ENCODE peak calls at places on chromosome 18, in four cellular contexts. F is K562, U is SK-N-SH, I is IMR-90. Q is an unnamed sample.

GRCh38 chr18:77208969-77209368 is 40.7 kb upstream of the GALR1 start:
- DNase-seq in F (no peak), U (no peak), I (peak; percentile 65), Q (no peak)

GRCh38 chr18:3008546-3008945 is 4.4 kb downstream of the LPIN2 start:
- DNase-seq in F (no peak), U (no peak), I (peak; percentile 95), Q (no peak)

GRCh38 chr18:76905821-76906220 is 83.5 kb downstream of the ZNF236 start:
- DNase-seq in F (no peak), U (no peak), I (no peak), Q (no peak)

GRCh38 chr18:45874501-45875184 is 49.2 kb downstream of the SIGLEC15 start:
- DNase-seq in F (no peak), U (no peak), I (peak; percentile 24), Q (no peak)

GRCh38 chr18:4960578-4960977 is 236.5 kb downstream of the AKAIN1 start:
- DNase-seq in F (no peak), U (no peak), I (no peak), Q (no peak)

GRCh38 chr18:64693756-64694155 is 544.9 kb upstream of the LINC00305 start:
- DNase-seq in F (no peak), U (no peak), I (no peak), Q (no peak)

GRCh38 chr18:27250471-27250870 is 65.4 kb upstream of the CHST9 start:
- DNase-seq in F (no peak), U (no peak), I (no peak), Q (no peak)

GRCh38 chr18:9643549-9643948 is 29.2 kb upstream of the PPP4R1 start:
- DNase-seq in F (no peak), U (no peak), I (peak; percentile 97), Q (peak; percentile 92)

GRCh38 chr18:12336887-12337286 is 28.8 kb downstream of the TUBB6 start:
- DNase-seq in F (no peak), U (no peak), I (peak; percentile 67), Q (no peak)

GRCh38 chr18:9949861-9950260 is 36.0 kb downstream of the VAPA start:
- DNase-seq in F (no peak), U (no peak), I (no peak), Q (peak; percentile 29)

GRCh38 chr18:60391571-60392226 is 19.1 kb upstream of the MC4R start:
- DNase-seq in F (no peak), U (no peak), I (no peak), Q (no peak)

GRCh38 chr18:59623456-59624383 is 73.5 kb downstream of the CCBE1 start:
- DNase-seq in F (no peak), U (no peak), I (peak; percentile 63), Q (no peak)

GRCh38 chr18:40882468-40882867 is 1072.6 kb upstream of the PIK3C3 start:
- DNase-seq in F (no peak), U (no peak), I (no peak), Q (no peak)

GRCh38 chr18:5431836-5432575 is 111.8 kb downstream of the EPB41L3 start:
- DNase-seq in F (no peak), U (no peak), I (no peak), Q (no peak)

GRCh38 chr18:634551-635045 is 22.9 kb upstream of the TYMS start:
- DNase-seq in F (no peak), U (no peak), I (no peak), Q (no peak)

GRCh38 chr18:75275226-75275625 is 64.6 kb downstream of the TSHZ1 start:
- DNase-seq in F (no peak), U (no peak), I (no peak), Q (no peak)

GRCh38 chr18:76405761-76406356 is 89.2 kb downstream of the ZNF516 start:
- DNase-seq in F (peak; percentile 37), U (peak; percentile 63), I (peak; percentile 30), Q (peak; percentile 43)

GRCh38 chr18:45687617-45688016 is 36.4 kb upstream of the SLC14A1 start:
- DNase-seq in F (peak; percentile 48), U (no peak), I (no peak), Q (no peak)

DNA sequence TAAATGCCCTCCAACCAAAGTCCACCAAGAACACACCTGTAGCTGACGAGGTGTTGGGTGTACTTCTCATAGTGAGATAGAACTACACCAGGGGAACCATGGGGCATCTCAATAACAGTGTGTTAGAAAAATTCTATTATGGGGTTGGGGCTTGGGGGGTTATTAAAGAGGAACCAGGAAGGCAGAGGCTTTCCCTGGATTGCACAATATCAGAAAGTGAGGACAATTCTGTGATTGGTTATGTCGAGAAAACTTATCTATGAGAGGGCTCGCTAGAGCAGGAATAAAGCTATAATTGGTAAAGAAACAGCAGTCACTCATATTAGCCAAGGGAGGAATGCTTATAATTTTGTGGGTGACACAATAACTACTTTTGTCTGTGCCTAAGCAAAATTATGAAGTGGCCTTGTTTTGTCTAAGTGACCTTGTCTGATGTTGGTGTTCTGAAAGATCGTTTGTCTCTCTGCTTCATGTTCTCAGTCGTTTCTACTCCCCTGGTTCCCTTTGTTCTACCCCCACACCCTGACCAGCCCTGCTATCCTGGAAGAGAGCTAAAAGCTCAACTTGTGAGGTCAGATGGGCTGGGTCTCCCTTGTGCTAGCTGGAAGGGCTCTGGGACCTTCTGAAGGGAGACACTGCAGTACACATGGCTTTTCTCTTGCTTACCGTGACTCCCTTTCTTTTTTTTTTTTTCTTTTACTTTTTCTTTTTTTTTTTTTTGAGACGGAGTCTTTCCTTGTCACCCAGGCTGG is 21.6 kb upstream of the INO80C start:
- DNase-seq in F (no peak), U (no peak), I (no peak), Q (no peak)
- H3K9me3 ChIP-seq in F (no peaks in the 10 kb centered on the region), U (no peaks in the 10 kb centered on the region), I (no peaks in the 10 kb centered on the region), Q (no peaks in the 10 kb centered on the region)

DNA sequence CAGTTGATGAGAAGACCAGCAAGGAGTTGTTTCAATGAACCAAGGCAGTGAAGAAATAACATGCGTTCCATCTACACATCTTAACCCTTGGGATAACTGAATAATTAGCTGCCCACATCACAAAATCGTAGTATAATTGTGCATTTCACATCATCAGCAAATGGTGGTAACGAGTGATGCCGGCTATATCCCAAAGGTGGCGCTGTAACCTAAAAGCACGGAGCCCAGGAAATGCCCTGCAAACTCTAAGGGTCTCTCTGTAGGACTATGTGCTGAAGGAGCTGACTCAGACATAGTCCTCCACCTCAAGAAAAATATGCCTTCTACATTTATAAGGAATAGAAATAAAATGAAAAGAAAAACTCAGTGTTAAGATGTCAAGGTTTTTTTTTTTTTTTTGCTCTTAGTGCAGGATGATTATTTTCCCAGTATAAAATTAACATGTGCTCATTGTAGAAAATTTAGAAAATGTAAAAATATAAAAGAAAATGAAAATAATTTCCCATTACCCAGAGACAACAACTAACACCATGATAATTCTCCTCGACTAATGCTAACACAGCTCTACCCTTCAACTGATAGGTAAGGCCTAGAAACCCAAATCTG is 23.1 kb upstream of the DSG3 start:
- DNase-seq in F (peak; percentile 23), U (peak; percentile 16), I (peak; percentile 20), Q (peak; percentile 4)
- TF ChIP-seq SMC3 in F (peak; percentile 73), U (peak; percentile 17), I (no peak), Q (peak; percentile 71)

GRCh38 chr18:35246831-35247230 is 6.0 kb downstream of the ZNF397 start:
- DNase-seq in F (no peak), U (no peak), I (no peak), Q (no peak)

GRCh38 chr18:35247412-35248249 is 6.8 kb downstream of the ZNF397 start:
- DNase-seq in F (no peak), U (no peak), I (no peak), Q (no peak)

GRCh38 chr18:35244671-35245070 is 3.8 kb downstream of the ZNF397 start:
- DNase-seq in F (no peak), U (no peak), I (no peak), Q (no peak)

GRCh38 chr18:35245719-35246317 is 5.0 kb downstream of the ZNF397 start:
- DNase-seq in F (no peak), U (no peak), I (no peak), Q (no peak)

DNA sequence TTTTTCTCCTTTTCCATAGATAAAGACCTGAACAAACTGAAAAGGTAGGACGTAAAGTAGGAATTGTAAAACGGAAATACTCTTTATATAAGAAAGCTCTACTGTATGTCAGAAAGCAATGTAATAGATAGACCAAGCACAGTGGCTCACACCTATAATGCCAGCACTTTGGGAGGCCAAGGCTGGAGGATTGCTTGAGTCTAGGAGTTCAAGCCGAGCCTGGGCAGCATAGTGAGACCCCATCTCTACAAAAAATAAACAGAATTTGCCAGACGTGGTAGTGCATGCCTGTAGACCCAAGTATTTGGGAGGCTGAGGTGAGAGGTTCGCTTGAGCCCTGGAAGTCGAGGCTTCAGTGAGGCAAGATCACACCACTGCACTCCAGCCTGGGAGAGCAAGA is 7.6 kb downstream of the ZNF397 start:
- DNase-seq in F (no peak), U (no peak), I (no peak), Q (no peak)
- H3K9me3 ChIP-seq in F (peaks cover 9% of the 10 kb centered on the region), U (no peaks in the 10 kb centered on the region), I (peaks cover 52% of the 10 kb centered on the region), Q (peaks cover 93% of the 10 kb centered on the region)

GRCh38 chr18:36476433-36476832 is 178.9 kb downstream of the FHOD3 start:
- DNase-seq in F (no peak), U (no peak), I (no peak), Q (no peak)
- TF ChIP-seq SMC3 in F (no peak), U (no peak), I (no peak), Q (no peak)

GRCh38 chr18:35592298-35592697 is 10.8 kb downstream of the GALNT1 start:
- DNase-seq in F (no peak), U (no peak), I (no peak), Q (no peak)

GRCh38 chr18:35585608-35586007 is 4.1 kb downstream of the GALNT1 start:
- DNase-seq in F (no peak), U (no peak), I (no peak), Q (no peak)

GRCh38 chr18:35588995-35589394 is 7.5 kb downstream of the GALNT1 start:
- DNase-seq in F (no peak), U (no peak), I (no peak), Q (no peak)

GRCh38 chr18:35590935-35591334 is 9.4 kb downstream of the GALNT1 start:
- DNase-seq in F (no peak), U (no peak), I (peak; percentile 60), Q (no peak)

GRCh38 chr18:35588122-35588521 is 6.6 kb downstream of the GALNT1 start:
- DNase-seq in F (no peak), U (no peak), I (no peak), Q (no peak)
- H3K9me3 ChIP-seq in F (peaks cover 6% of the 10 kb centered on the region), U (no peaks in the 10 kb centered on the region), I (peaks cover 3% of the 10 kb centered on the region), Q (peaks cover 36% of the 10 kb centered on the region)

DNA sequence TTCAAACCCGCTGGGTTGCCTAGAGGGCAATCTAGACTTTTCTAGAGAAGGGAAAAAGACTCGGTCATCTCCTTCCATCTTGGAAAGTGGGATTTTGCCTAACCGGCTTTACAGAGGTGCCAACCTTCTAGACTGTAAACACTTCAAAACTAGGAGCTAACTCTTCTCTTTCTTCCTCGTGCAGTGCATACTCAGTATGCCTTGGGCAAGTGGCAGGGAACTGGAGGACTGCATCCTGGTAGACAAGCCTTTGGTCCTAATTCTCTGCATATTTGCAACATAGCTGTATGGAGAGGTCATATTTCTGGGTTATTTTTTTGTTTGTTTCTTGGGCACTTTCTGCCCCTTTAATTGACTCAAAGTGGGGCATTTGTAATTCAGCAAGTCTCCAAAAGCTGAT is 6.0 kb upstream of the GATA6 start:
- DNase-seq in F (no peak), U (no peak), I (no peak), Q (no peak)
- TF ChIP-seq SMC3 in F (no peak), U (no peak), I (no peak), Q (no peak)

DNA sequence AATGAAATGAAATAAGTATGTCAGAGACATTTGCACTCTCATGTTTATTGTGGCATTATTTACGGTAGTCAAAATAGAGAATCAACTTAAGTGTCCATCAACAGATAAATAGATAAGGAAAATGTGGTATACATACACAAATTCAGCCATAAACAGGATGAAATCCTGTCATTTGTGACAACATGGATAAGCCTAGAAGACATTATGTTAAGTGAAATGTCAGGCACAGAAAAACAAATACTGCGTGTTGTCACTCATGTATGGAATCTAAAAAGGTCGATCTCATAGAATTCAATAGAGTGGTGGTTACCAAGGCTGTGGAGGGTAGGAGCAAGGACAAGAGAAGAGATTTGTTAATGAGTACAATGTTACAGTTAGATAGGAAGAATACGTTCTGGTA is 22.2 kb upstream of the CBLN2 start:
- DNase-seq in F (no peak), U (no peak), I (no peak), Q (no peak)
- H3K9me3 ChIP-seq in F (no peaks in the 10 kb centered on the region), U (no peaks in the 10 kb centered on the region), I (peaks cover 11% of the 10 kb centered on the region), Q (no peaks in the 10 kb centered on the region)